ENCODE peak calls at places on chromosomes 4 and X, in six cellular contexts. W, J, K, Z, Y and S are unnamed samples.

GRCh38 chrX:51743179-51743957 is at the start of gene GSPT2:
- DNase-seq in W (peak), J (peak), K (peak), Z (peak), Y (peak), S (no peak)

GRCh38 chr4:2297606-2298517 is 36.0 kb upstream of the MXD4 start:
- DNase-seq in W (no peak), J (no peak), K (no peak), Z (no peak), Y (no peak), S (no peak)

GRCh38 chr4:85092536-85092935 is 126.0 kb upstream of the WDFY3 start:
- DNase-seq in W (no peak), J (no peak), K (no peak), Z (no peak), Y (no peak), S (no peak)

GRCh38 chr4:104394409-104394813 is 100.3 kb downstream of the CXXC4 start:
- DNase-seq in W (no peak), J (no peak), K (no peak), Z (no peak), Y (no peak), S (no peak)

GRCh38 chrX:30865020-30865419 is 24.0 kb downstream of the TAB3 start:
- DNase-seq in W (no peak), J (no peak), K (no peak), Z (no peak), Y (no peak), S (no peak)

GRCh38 chrX:100407147-100407783 is 2.8 kb downstream of the PCDH19 start:
- DNase-seq in W (no peak), J (no peak), K (no peak), Z (no peak), Y (no peak), S (no peak)

GRCh38 chrX:119625843-119626242 is 19.6 kb upstream of the NKRF start:
- DNase-seq in W (no peak), J (no peak), K (no peak), Z (no peak), Y (no peak), S (no peak)

GRCh38 chr4:139301821-139302611 is at the start of gene NDUFC1:
- DNase-seq in W (peak), J (peak), K (peak), Z (peak), Y (peak), S (no peak)

GRCh38 chrX:56766554-56767412 is 37.7 kb downstream of the NBDY start:
- DNase-seq in W (no peak), J (no peak), K (no peak), Z (peak), Y (no peak), S (peak)

GRCh38 chr4:98673978-98674377 is 15.6 kb upstream of the TSPAN5 start:
- DNase-seq in W (no peak), J (no peak), K (no peak), Z (no peak), Y (no peak), S (no peak)

GRCh38 chr4:174357321-174357720 is 73.6 kb downstream of the CEP44 start:
- DNase-seq in W (no peak), J (no peak), K (no peak), Z (no peak), Y (no peak), S (no peak)

GRCh38 chr4:24912252-24913098 is at the start of gene CCDC149:
- DNase-seq in W (peak), J (peak), K (peak), Z (peak), Y (peak), S (no peak)

GRCh38 chrX:19107035-19107434 is 15.2 kb downstream of the ADGRG2 start:
- DNase-seq in W (no peak), J (no peak), K (no peak), Z (no peak), Y (no peak), S (no peak)

GRCh38 chrX:153382563-153383482 is 18.3 kb downstream of the PNMA6E start:
- DNase-seq in W (no peak), J (no peak), K (no peak), Z (no peak), Y (no peak), S (no peak)

GRCh38 chr4:124535004-124535403 is 177.5 kb downstream of the ANKRD50 start:
- DNase-seq in W (no peak), J (no peak), K (no peak), Z (no peak), Y (no peak), S (no peak)

GRCh38 chr4:2299794-2300193 is 37.9 kb upstream of the MXD4 start:
- DNase-seq in W (no peak), J (no peak), K (no peak), Z (peak), Y (no peak), S (no peak)

GRCh38 chrX:40780123-40780522 is 44.8 kb upstream of the MED14 start:
- DNase-seq in W (no peak), J (no peak), K (no peak), Z (no peak), Y (no peak), S (no peak)

GRCh38 chr4:87354168-87355102 is 31.8 kb upstream of the HSD17B13 start:
- DNase-seq in W (peak), J (no peak), K (no peak), Z (no peak), Y (peak), S (no peak)

GRCh38 chrX:19739683-19740082 is 147.7 kb downstream of the SH3KBP1 start:
- DNase-seq in W (peak), J (peak), K (peak), Z (peak), Y (peak), S (peak)

GRCh38 chr4:183659919-183660318 is 826 bp downstream of the TRAPPC11 start:
- DNase-seq in W (no peak), J (no peak), K (no peak), Z (no peak), Y (no peak), S (no peak)

GRCh38 chr4:177047070-177047850 is 254.5 kb upstream of the VEGFC start:
- DNase-seq in W (peak), J (peak), K (no peak), Z (peak), Y (peak), S (no peak)
- TF ChIP-seq POLR2A in W (no peak), J (no peak), K (no peak), Z (no peak), Y (no peak), S (no peak)

DNA sequence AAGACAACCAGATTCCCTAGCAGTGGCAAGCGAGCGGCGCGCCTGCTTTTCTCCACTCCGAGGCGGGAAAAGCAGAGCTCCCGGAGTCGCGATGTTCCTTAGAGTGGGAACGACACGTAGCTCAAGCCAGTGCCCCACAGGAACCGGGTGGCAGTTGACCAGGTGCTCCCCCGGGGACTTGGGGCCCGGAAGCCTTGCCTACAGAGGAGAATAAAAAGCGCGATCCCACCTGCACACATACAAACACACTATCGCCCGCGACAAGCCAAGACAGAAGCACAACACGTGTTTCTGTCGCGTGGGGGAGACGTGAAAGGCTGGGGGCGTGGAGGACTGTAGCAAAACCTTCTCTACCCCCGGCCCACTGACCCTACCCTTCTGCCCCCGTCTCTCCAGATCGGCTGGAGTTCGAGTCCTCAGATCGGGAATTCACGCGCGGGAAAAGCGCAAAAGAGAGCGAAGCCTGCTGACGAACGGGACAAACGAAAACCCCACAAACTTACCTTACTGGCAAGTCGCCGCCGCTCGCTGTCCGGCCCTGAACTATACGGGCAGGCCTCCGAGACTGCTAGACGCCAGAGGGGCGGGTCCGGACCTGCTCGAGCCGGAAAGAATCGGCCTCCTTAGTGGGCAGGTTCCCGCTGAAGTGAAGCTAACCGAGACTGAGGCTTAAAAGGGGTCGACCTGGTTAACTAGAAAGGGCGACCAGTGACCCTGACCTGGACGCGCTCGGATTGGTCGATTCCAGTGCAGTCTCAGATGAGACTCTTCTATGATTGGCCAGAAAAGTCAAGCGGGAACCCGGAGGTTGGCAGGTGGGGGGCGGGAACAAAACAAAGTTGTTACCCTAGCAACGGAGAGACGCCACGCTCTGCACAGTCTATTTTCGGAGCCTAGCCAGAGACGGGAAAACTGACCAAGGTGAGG is at the start of the genes DNAAF6 and NUP62CL:
- DNase-seq in W (peak), J (peak), K (peak), Z (peak), Y (peak), S (no peak)
- TF ChIP-seq POLR2A in W (no peak), J (no peak), K (no peak), Z (no peak), Y (no peak), S (no peak)

DNA sequence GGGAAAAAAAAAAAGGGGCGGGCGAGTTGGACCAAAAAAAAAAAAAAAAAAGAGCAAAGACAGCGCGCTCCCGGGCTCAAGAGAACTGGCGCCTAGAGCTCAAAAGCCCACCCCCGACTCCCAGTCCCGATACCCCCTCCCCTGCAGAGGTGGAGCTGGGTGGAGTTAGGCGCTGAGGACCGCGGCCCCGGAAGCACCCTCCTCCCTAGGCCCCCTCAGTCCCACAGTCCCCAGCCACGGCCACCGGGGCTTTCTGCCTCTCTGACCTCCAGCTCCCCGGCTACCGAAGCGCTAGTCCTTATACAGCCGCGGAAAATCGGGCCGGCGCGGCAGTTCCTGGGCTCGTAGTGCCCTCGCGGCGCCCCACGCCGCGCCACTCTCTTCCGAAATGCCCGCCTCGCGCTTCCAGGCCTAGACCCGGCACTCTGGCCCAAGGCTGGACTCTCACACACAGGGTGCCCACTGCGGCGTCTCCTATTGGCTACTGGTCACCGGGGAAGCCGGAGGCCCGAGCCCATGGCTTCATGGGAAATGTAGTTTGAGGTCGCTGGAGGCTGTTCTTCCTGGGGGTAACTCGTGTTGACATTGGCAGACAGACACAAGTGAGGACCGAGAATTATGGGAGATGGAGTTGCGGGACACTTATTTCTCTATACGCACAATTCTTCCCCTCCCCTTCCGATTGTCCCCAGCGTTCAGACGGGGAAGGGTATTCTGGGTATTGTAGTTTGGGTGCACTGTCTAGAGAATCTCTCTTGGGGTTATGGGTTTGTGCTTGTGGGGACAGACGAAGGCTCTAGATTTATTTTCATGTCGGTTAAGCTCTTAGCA is at the start of gene ENOX2:
- DNase-seq in W (peak), J (peak), K (peak), Z (peak), Y (peak), S (peak)
- TF ChIP-seq POLR2A in W (peak), J (peak), K (peak), Z (no peak), Y (peak), S (peak)

GRCh38 chr4:109733728-109734127 is 3.9 kb upstream of the PLA2G12A start:
- DNase-seq in W (no peak), J (peak), K (no peak), Z (no peak), Y (no peak), S (no peak)

GRCh38 chr4:109730294-109731051 is 603 bp upstream of the PLA2G12A start:
- DNase-seq in W (peak), J (peak), K (peak), Z (peak), Y (peak), S (no peak)

GRCh38 chr4:109728385-109728784 is 1.5 kb downstream of the PLA2G12A start:
- DNase-seq in W (no peak), J (no peak), K (no peak), Z (no peak), Y (no peak), S (no peak)

GRCh38 chr4:109729155-109729562 is 711 bp downstream of the PLA2G12A start:
- DNase-seq in W (no peak), J (no peak), K (no peak), Z (no peak), Y (peak), S (no peak)

DNA sequence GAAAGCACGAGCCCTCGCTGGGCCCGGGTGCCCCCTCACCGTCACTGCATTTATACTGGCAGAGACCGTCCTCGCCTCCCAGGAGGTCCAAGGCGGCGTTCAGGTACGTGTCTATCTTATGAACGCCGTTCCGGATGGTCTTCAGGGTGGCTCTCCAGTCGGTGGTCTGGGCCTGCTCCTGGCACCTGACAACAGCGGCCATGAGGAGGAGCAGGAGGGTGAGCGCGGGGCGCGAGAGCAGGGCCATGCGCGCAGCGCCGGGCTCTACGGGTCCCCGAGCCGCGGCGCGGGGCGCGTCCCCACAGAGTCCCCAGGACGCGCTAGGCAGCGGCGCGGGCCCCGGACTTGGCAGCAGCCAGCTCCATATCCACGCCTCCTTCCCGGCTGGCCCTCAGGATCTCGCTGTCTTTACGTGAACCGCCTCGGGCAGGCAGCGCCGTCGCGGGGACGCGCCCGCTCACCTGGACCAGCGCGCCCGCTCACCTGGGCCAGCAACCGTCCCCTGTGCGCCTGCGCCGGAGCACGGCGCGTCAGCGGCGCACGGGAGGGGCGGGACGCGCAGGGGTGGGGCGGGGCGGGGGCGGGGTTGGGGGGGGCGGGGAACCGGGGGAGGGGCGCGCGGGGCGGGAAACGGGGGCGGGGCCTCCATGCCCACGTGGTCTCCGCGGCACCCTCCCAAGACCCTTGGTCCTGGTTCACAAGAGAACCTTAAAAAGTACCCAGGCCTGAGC is at the start of gene PLA2G12A:
- DNase-seq in W (peak), J (peak), K (peak), Z (peak), Y (peak), S (no peak)
- TF ChIP-seq POLR2A in W (peak), J (peak), K (no peak), Z (no peak), Y (no peak), S (no peak)

DNA sequence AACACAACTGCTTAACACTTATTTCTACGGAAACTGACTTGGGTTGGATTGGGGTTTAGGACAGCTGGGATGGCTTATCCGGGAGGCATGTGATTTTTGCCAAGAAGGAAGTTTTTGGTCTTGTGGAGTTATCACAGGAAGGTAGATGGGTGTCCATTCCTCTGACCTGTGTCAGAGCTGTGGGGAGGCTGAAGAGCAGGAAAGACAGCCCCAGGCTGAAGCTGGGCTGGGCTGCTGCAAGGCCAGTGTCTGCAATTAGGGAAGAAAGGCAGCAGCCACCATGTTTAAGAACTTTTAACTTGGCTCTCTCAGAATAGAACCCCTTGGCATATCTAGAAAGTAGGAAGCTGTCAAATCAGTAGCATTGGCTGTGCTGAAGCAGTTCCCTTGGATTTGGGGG is 42.3 kb downstream of the CCNG2 start:
- DNase-seq in W (no peak), J (no peak), K (no peak), Z (no peak), Y (no peak), S (no peak)
- TF ChIP-seq POLR2A in W (no peak), J (no peak), K (no peak), Z (no peak), Y (no peak), S (no peak)

DNA sequence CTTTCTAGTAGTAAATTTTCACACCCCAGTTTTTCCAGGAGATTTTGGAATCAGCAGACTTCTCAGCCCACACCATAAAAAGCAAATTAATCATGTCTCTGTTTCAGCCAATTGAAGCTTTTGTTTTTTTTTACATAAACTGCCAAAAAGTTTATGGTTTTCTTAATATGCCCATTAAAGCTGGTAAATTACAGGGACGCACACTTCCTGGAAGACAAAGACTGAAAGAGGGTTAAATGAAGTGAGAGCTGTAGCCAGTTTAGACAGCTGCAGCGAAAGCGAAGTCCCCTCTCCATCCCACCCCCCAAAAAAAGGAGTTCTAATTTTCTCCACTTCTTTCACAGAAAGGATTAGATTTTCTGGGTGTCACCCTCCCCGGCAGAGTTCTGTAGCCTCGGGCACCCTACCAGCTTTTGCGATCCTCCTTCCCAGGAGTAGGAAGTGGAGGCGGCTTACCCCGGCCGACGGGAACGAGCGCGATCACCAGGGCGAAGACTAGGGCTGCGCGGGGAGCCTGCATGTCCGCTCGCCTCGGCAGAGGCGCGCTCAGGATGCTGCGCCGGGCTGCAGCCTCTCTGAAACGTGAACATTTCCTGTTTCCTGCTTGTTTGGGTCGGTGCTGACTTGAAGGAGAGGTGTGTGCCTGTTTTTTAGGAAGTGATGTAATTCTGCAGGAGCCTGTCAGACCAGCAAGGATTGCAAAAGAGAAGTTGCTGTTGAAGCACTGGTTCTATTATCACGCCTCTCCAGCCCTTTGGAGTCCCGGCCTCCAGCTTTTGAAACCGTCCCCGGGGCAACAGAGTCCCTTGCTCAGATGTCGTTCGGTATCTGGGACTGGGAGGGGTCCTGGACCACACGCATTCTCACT is at the start of gene TMEM154:
- DNase-seq in W (peak), J (peak), K (peak), Z (peak), Y (peak), S (no peak)
- TF ChIP-seq POLR2A in W (no peak), J (peak), K (peak), Z (no peak), Y (no peak), S (no peak)

DNA sequence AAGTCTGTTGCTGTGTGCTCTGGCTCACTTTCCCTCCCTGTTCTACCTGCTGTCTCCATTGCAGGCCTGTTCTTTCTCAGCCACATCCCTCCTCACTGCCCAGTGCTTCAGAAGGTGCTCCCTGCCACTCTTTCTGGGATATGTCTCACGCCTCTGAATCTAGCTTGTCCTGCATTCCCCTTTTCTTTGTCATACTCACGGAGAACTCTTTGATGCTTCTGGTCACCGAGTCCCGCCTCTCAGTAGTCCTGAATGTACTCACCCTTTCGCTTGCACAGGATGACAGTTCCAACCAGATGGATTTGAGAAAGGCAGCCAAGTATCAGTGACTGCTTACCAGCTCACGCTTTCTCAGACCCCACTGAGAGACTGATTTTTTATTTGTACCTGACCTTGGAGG is 65.2 kb upstream of the TLR2 start:
- DNase-seq in W (no peak), J (no peak), K (no peak), Z (no peak), Y (no peak), S (no peak)
- TF ChIP-seq POLR2A in W (no peak), J (no peak), K (no peak), Z (no peak), Y (no peak), S (no peak)

GRCh38 chrX:54182194-54182863 is 725 bp downstream of the FAM120C start:
- DNase-seq in W (peak), J (peak), K (peak), Z (peak), Y (peak), S (peak)
- TF ChIP-seq POLR2A in W (no peak), J (peak), K (no peak), Z (no peak), Y (no peak), S (no peak)